ENCODE peak calls at places on chromosomes 6 and 20, in six cellular contexts. A is fibroblast of the aortic adventitia; F is CD4-positive, alpha-beta T cell; J is GM13976; G is lung; E is A549. Y is an unnamed sample.

GRCh38 chr6:41682497-41682961 is 44.3 kb downstream of the MDFI start:
- DNase-seq in A (no peak), F (no peak), J (no peak), G (no peak), E (no peak), Y (peak; percentile 42)

GRCh38 chr6:143100429-143100828 is 39.7 kb downstream of the AIG1 start:
- DNase-seq in A (no peak), F (no peak), J (no peak), G (no peak), E (no peak), Y (no peak)

GRCh38 chr6:129695373-129696027 is 14.5 kb downstream of the ARHGAP18 start:
- DNase-seq in A (no peak), F (no peak), J (no peak), G (no peak), E (no peak), Y (peak; percentile 31)

GRCh38 chr20:44218441-44218840 is 7.9 kb upstream of the OSER1 start:
- DNase-seq in A (no peak), F (peak; percentile 63), J (no peak), G (no peak), E (no peak), Y (no peak)

GRCh38 chr6:83958250-83958685 is 75.3 kb upstream of the MRAP2 start:
- DNase-seq in A (peak; percentile 39), F (no peak), J (no peak), G (no peak), E (no peak), Y (no peak)

GRCh38 chr20:57043669-57044268 is 222.7 kb downstream of the BMP7 start:
- DNase-seq in A (no peak), F (no peak), J (no peak), G (no peak), E (no peak), Y (no peak)

GRCh38 chr6:125950293-125950692 is 6.3 kb upstream of the HINT3 start:
- DNase-seq in A (peak; percentile 79), F (no peak), J (no peak), G (no peak), E (peak; percentile 85), Y (no peak)

GRCh38 chr6:38326837-38327236 is 312.9 kb downstream of the BTBD9 start:
- DNase-seq in A (no peak), F (no peak), J (no peak), G (no peak), E (no peak), Y (no peak)

GRCh38 chr6:40349566-40350192 is 237.5 kb downstream of the LRFN2 start:
- DNase-seq in A (no peak), F (no peak), J (no peak), G (peak; percentile 20), E (no peak), Y (no peak)

GRCh38 chr6:149545258-149545753 is 537 bp downstream of the PPIL4 start:
- DNase-seq in A (peak; percentile 76), F (peak; percentile 51), J (peak; percentile 47), G (peak; percentile 57), E (peak; percentile 42), Y (peak; percentile 40)

GRCh38 chr6:54588176-54588575 is 258.4 kb upstream of the FAM83B start:
- DNase-seq in A (no peak), F (no peak), J (no peak), G (no peak), E (no peak), Y (no peak)

GRCh38 chr20:17568045-17568788 is 1.7 kb upstream of the DSTN start:
- DNase-seq in A (no peak), F (no peak), J (no peak), G (no peak), E (no peak), Y (no peak)

GRCh38 chr6:154507209-154507898 is 3.1 kb downstream of the CNKSR3 start:
- DNase-seq in A (no peak), F (no peak), J (no peak), G (no peak), E (no peak), Y (no peak)

GRCh38 chr6:170108890-170109587 is 181.8 kb downstream of the DLL1 start:
- DNase-seq in A (no peak), F (no peak), J (no peak), G (no peak), E (no peak), Y (no peak)

GRCh38 chr20:52805128-52805527 is 167.0 kb upstream of the TSHZ2 start:
- DNase-seq in A (no peak), F (no peak), J (no peak), G (no peak), E (no peak), Y (no peak)

GRCh38 chr6:111418971-111419693 is 63.9 kb downstream of the REV3L start:
- DNase-seq in A (peak; percentile 58), F (no peak), J (no peak), G (no peak), E (no peak), Y (no peak)

GRCh38 chr6:20969551-20969950 is 435.3 kb downstream of the CDKAL1 start:
- DNase-seq in A (no peak), F (no peak), J (no peak), G (no peak), E (no peak), Y (no peak)

GRCh38 chr6:82270791-82271392 is 23.3 kb upstream of the IBTK start:
- DNase-seq in A (peak; percentile 68), F (no peak), J (peak; percentile 50), G (no peak), E (peak; percentile 36), Y (peak; percentile 56)

GRCh38 chr6:3133515-3133914 is 15.0 kb downstream of the BPHL start:
- DNase-seq in A (no peak), F (no peak), J (no peak), G (no peak), E (no peak), Y (no peak)

GRCh38 chr20:49452011-49452482 is 30.4 kb downstream of the KCNB1 start:
- DNase-seq in A (peak; percentile 76), F (no peak), J (no peak), G (no peak), E (no peak), Y (no peak)

GRCh38 chr20:40589581-40589980 is 99.5 kb downstream of the MAFB start:
- DNase-seq in A (no peak), F (no peak), J (no peak), G (no peak), E (no peak), Y (no peak)

DNA sequence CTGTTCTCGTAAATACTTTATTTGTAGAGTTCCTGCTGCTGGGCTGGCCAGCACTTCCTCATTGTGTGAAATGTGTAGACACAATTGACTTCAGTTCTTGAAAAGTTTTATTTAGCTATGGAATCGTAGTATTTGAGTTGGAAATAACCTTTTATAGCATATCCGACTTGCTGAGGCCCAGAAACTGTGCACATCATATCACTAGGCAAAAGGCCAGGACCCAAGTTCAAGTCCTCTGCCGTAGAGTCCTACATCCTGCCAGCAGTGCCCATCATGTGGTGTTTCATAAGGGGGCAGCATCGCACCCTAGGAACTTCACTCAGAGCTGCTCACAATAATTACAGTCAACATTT is 207.7 kb upstream of the SNX9 start:
- DNase-seq in A (no peak), F (no peak), J (no peak), G (no peak), E (peak; percentile 6), Y (no peak)
- TF ChIP-seq CTCF in A (no peak), F (no peak), J (no peak), G (no peak), E (no peak), Y (no peak)

DNA sequence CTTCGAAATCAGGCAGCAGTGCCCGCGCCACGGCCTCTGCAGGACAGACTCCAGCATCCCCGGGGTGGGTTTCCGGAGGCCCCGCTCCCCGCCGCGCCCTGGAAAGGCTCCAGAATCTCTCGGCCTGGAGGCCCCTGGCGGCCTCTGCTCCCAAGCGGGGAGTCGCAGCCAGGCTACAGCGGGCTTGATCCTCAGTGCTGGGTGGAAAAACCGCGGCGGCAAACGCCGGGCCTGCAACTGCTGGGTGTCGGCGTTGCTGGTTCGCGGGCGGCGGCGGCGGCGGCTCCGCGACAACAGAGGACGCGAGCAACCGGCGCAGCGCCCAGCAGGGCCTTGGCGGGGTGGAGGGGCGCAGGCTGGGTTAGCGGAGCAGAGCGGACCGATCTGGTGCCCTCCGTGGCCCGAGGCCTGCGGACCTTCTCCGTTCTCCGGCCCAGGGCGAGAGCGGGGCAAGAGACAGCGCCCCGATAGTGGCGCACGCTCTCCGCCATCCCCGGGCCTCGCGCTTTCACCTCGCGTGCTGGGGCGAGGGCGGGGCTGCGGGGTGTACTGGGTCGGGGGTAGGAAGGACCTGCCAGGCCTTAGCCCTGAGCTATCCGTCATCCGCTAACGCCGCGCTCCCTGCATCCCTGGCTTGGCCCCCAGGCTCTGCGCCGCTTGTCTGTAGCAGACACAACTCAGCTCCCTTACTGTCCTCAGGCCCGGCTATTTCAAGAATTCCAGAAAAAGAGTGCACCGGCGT is 3.4 kb upstream of the ZNF292 start:
- DNase-seq in A (peak; percentile 54), F (peak; percentile 70), J (peak; percentile 73), G (peak; percentile 60), E (no peak), Y (peak; percentile 75)
- TF ChIP-seq CTCF in A (peak; percentile 1), F (no peak), J (no peak), G (no peak), E (no peak), Y (no peak)

GRCh38 chr20:37398750-37399621 is 53.0 kb downstream of the SRC start:
- DNase-seq in A (no peak), F (no peak), J (no peak), G (no peak), E (peak; percentile 64), Y (no peak)
- TF ChIP-seq CTCF in A (no peak), F (no peak), J (no peak), G (no peak), E (no peak), Y (no peak)

GRCh38 chr6:119957195-119957594 is 607.6 kb upstream of the MAN1A1 start:
- DNase-seq in A (no peak), F (no peak), J (no peak), G (no peak), E (no peak), Y (no peak)
- TF ChIP-seq CTCF in A (no peak), F (no peak), J (no peak), G (no peak), E (no peak), Y (no peak)

GRCh38 chr6:26017567-26017966 is 55.0 kb downstream of the TRIM38 start:
- DNase-seq in A (peak; percentile 80), F (peak; percentile 56), J (peak; percentile 62), G (peak; percentile 59), E (no peak), Y (peak; percentile 42)
- TF ChIP-seq CTCF in A (peak; percentile 45), F (no peak), J (no peak), G (no peak), E (no peak), Y (peak; percentile 20)

Y was measured in GM20000.